ENCODE peak calls at places on chromosomes 13 and 19, in ten cellular contexts. X is testis, Y is cardiac fibroblast, K is neural crest cell, Z is left ventricle myocardium inferior, R is RWPE1, E is heart right ventricle, S is GM06990, G is tibial artery, W is sigmoid colon. D is an unnamed sample.
A peak's percentile ranks its signal among the peaks of the same experiment; 100 is the strongest.

GRCh38 chr13:108777421-108778420 is 148.3 kb downstream of the MYO16 start:
- DNase-seq in W (no peak), Y (no peak), K (no peak), S (no peak), Z (no peak), X (no peak), G (no peak), E (no peak), R (no peak), D (no peak)

GRCh38 chr19:8482696-8483095 is 19.7 kb downstream of the PRAM1 start:
- DNase-seq in Z (no peak), K (no peak), W (no peak), S (no peak), G (no peak), Y (no peak), X (no peak), E (no peak), R (no peak), D (no peak)

GRCh38 chr13:24680258-24680920 is at the start of gene ATP12A:
- DNase-seq in W (no peak), K (no peak), S (no peak), Y (no peak), E (no peak), X (peak; percentile 35), G (no peak), R (peak; percentile 19), Z (no peak), D (peak; percentile 55)

GRCh38 chr13:46521921-46522691 is 30.9 kb upstream of the LRCH1 start:
- DNase-seq in S (no peak), G (no peak), Z (no peak), K (no peak), W (no peak), X (no peak), E (no peak), R (no peak), Y (no peak), D (no peak)

GRCh38 chr13:109719962-109720646 is 66.3 kb downstream of the IRS2 start:
- DNase-seq in Y (no peak), W (no peak), G (no peak), R (no peak), Z (no peak), X (no peak), K (no peak), E (no peak), S (no peak), D (no peak)

GRCh38 chr13:114078501-114079451 is 53.6 kb downstream of the RASA3 start:
- DNase-seq in E (no peak), S (no peak), X (no peak), R (peak; percentile 78), Y (peak; percentile 70), K (no peak), Z (peak; percentile 67), W (peak; percentile 71), G (peak; percentile 68), D (no peak)

GRCh38 chr19:18386543-18387251 is 739 bp downstream of the GDF15 start:
- DNase-seq in S (no peak), Y (no peak), R (peak; percentile 48), X (no peak), K (no peak), Z (no peak), G (no peak), E (no peak), W (no peak), D (no peak)

GRCh38 chr19:42032428-42032827 is 37.6 kb downstream of the GRIK5 start:
- DNase-seq in R (no peak), Y (no peak), K (no peak), E (no peak), W (no peak), Z (no peak), G (no peak), S (no peak), X (no peak), D (no peak)

GRCh38 chr19:48988860-48989259 is 4.2 kb downstream of the GYS1 start:
- DNase-seq in E (no peak), K (no peak), R (no peak), Z (no peak), X (no peak), S (no peak), Y (no peak), W (no peak), G (no peak), D (no peak)

GRCh38 chr13:52356327-52356726 is 49.6 kb downstream of the THSD1 start:
- DNase-seq in Z (no peak), E (no peak), S (no peak), R (peak; percentile 90), W (no peak), X (no peak), Y (peak; percentile 73), K (no peak), G (no peak), D (no peak)

GRCh38 chr19:45973564-45974338 is at the start of gene NOVA2:
- DNase-seq in E (peak; percentile 83), Y (peak; percentile 72), G (no peak), W (peak; percentile 75), K (peak; percentile 89), X (peak; percentile 85), S (peak; percentile 67), R (peak; percentile 82), Z (peak; percentile 73), D (peak; percentile 81)

GRCh38 chr19:787551-787950 is 9.7 kb upstream of the PTBP1 start:
- DNase-seq in X (no peak), R (no peak), E (no peak), Y (no peak), Z (no peak), G (no peak), W (no peak), S (no peak), K (no peak), D (no peak)

DNA sequence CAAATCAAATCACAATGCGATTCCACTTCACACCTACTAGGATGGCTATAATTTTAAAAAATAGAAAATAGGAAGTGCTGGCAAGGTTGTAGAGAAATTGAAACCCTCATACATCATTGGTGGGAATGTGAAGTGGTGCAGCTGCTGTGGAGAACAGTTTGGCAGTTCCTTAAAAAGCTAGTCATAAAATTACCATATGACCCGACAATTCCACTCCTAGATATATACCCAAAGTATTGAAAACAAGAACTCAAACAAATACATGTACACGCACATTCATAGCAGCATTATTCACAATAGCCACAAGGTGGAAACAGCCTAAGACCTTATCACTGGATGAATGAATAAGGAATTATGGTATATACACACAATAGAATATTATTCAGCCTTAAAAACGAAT is 12.0 kb downstream of the HMGB1 start:
- DNase-seq in X (no peak), Y (peak; percentile 41), S (no peak), E (no peak), W (no peak), Z (no peak), G (no peak), K (no peak), R (no peak), D (no peak)
- TF ChIP-seq CTCF in X (no peak), Y (peak; percentile 32), S (peak; percentile 31), E (peak; percentile 9), W (peak; percentile 7), Z (no peak), G (no peak), K (peak; percentile 43), R (no peak), D (no peak)

GRCh38 chr19:53915000-53915399 is 5.9 kb downstream of the CACNG7 start:
- DNase-seq in S (no peak), X (peak; percentile 43), W (no peak), E (no peak), R (no peak), K (no peak), G (no peak), Y (no peak), Z (no peak), D (no peak)

GRCh38 chr19:53910170-53910518 is 1.1 kb downstream of the CACNG7 start:
- DNase-seq in X (no peak), R (no peak), W (no peak), Y (no peak), S (no peak), E (no peak), Z (no peak), K (no peak), G (no peak), D (no peak)

GRCh38 chr19:53916004-53916403 is 6.9 kb downstream of the CACNG7 start:
- DNase-seq in E (no peak), W (no peak), X (no peak), Z (no peak), Y (no peak), R (no peak), S (no peak), G (no peak), K (no peak), D (no peak)

GRCh38 chr19:53909471-53910169 is 542 bp downstream of the CACNG7 start:
- DNase-seq in Y (no peak), E (no peak), S (no peak), W (no peak), R (no peak), Z (no peak), K (no peak), G (no peak), X (no peak), D (no peak)

GRCh38 chr19:53912653-53913052 is 3.6 kb downstream of the CACNG7 start:
- DNase-seq in R (no peak), G (no peak), X (peak; percentile 32), E (no peak), Y (no peak), W (no peak), Z (no peak), S (no peak), K (no peak), D (peak; percentile 44)
- TF ChIP-seq CTCF in R (no peak), G (no peak), X (peak; percentile 10), E (peak; percentile 25), Y (peak; percentile 32), W (no peak), Z (peak; percentile 11), S (peak; percentile 35), K (peak; percentile 39), D (no peak)

DNA sequence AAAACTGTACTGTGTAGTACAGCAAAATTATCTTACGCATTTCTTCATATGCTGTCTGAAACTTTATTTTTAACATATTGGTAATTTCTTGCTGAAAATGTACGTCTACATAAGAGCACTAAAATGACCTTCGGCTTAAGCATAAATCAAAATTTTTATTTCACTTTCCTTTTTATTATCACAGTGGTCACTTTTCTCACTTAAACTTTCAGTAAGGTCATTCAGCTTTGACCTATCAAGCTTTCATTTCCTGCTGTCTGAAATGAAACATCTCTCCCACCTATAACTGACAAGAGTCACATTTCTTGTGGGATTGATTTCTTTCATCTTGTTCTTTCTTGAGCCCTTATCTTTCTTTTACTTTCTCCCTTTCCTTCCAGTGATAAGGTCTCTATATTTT is 2212.7 kb upstream of the PCDH20 start:
- DNase-seq in Y (no peak), G (no peak), X (no peak), K (no peak), R (no peak), W (no peak), E (no peak), Z (no peak), S (no peak), D (no peak)
- TF ChIP-seq CTCF in Y (no peak), G (no peak), X (no peak), K (no peak), R (no peak), W (no peak), E (no peak), Z (no peak), S (no peak), D (no peak)

DNA sequence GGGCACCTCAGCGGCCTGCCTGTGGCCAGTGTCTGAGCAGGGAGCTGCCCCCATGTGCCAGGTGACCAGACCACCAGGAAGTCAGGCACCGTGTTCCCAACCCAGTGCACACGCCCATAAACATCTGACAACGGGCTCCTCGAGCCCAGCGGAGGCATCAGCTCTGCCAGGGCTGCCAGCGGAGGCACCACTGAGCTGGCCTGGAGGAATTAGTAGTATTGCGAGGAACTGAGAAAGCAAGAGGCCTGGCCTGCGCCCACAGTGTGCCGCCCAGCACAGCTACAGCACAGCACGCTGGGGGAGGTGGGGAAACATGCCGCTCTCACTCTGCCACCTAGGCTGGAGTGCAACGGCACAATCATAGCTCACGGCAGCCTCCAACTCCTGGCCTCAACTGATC is 44.6 kb downstream of the ANKRD27 start:
- DNase-seq in Y (no peak), Z (no peak), K (no peak), S (no peak), E (no peak), X (no peak), G (no peak), W (no peak), R (no peak), D (no peak)
- TF ChIP-seq CTCF in Y (no peak), Z (no peak), K (no peak), S (peak; percentile 11), E (no peak), X (no peak), G (no peak), W (no peak), R (no peak), D (no peak)